ENCODE peak calls at places on chromosome 3, in five cellular contexts. I is stimulated activated CD4-positive, alpha-beta T cell treated with anti-CD3 and anti-CD28 coated beads, TNF-alpha, amount 100 ng/mL, for 48 hours; E is activated CD4-positive, CD25-positive, alpha-beta regulatory T cell treated with anti-CD3 and anti-CD28 coated beads, Interleukin-2, amount 50 U/mL, for 72 hours; B is amygdala; X is smooth muscle cell of the brain vasculature. V is an unnamed sample.

GRCh38 chr3:1251282-1252060 is 158.6 kb downstream of the CNTN6 start:
- DNase-seq in I (no peak), E (no peak), B (no peak), X (no peak), V (no peak)

GRCh38 chr3:16520636-16521579 is 7.4 kb upstream of the RFTN1 start:
- DNase-seq in I (no peak), E (no peak), B (no peak), X (no peak), V (no peak)

GRCh38 chr3:130705501-130705900 is 41.1 kb downstream of the PIK3R4 start:
- DNase-seq in I (no peak), E (no peak), B (no peak), X (no peak), V (no peak)

GRCh38 chr3:138673641-138674040 is 65.1 kb downstream of the FAIM start:
- DNase-seq in I (no peak), E (no peak), B (no peak), X (peak), V (no peak)

GRCh38 chr3:108124337-108125150 is 33.7 kb upstream of the CD47 start:
- DNase-seq in I (peak), E (peak), B (no peak), X (no peak), V (peak)

GRCh38 chr3:46675843-46676567 is 17.5 kb downstream of the ALS2CL start:
- DNase-seq in I (no peak), E (no peak), B (no peak), X (no peak), V (no peak)

GRCh38 chr3:36560685-36561084 is 180.4 kb downstream of the STAC start:
- DNase-seq in I (no peak), E (no peak), B (no peak), X (no peak), V (no peak)

GRCh38 chr3:57068437-57069089 is 8.1 kb downstream of the SPATA12 start:
- DNase-seq in I (no peak), E (no peak), B (no peak), X (peak), V (no peak)

V was measured in activated naive CD8-positive, alpha-beta T cell treated with anti-CD3 and anti-CD28 coated beads, Interleukin-2, amount 10 ng/mL, durations not matched to agents 7 days and 5 days.